ENCODE peak calls at places on chromosomes 7 and 10, in four cellular contexts. L, W, P and U are unnamed samples.

GRCh38 chr10:34528320-34528719 is 286.8 kb downstream of the PARD3 start:
- DNase-seq in W (no peak), L (no peak), P (peak; percentile 94), U (no peak)

GRCh38 chr7:30865821-30866220 is 45.8 kb upstream of the AQP1 start:
- DNase-seq in W (no peak), P (no peak), L (no peak), U (no peak)

GRCh38 chr10:131230641-131231322 is 80.7 kb downstream of the TCERG1L start:
- DNase-seq in L (no peak), P (no peak), W (no peak), U (no peak)

GRCh38 chr7:22348379-22348778 is 8.6 kb downstream of the RAPGEF5 start:
- DNase-seq in L (no peak), P (no peak), W (no peak), U (no peak)

GRCh38 chr10:132508497-132509443 is 28.8 kb upstream of the INPP5A start:
- DNase-seq in L (peak; percentile 85), W (peak; percentile 48), P (peak; percentile 22), U (peak; percentile 47)

GRCh38 chr7:36278069-36278766 is 111.4 kb upstream of the ANLN start:
- DNase-seq in L (no peak), P (no peak), W (no peak), U (no peak)

GRCh38 chr7:102913846-102914245 is 1.0 kb downstream of the LRRC17 start:
- DNase-seq in P (no peak), W (no peak), L (no peak), U (no peak)

GRCh38 chr10:119120413-119120867 is 16.5 kb downstream of the DENND10 start:
- DNase-seq in L (peak; percentile 54), P (no peak), W (no peak), U (no peak)

GRCh38 chr10:114245128-114245791 is 6.2 kb downstream of the VWA2 start:
- DNase-seq in P (no peak), L (peak; percentile 73), W (no peak), U (peak; percentile 53)

GRCh38 chr7:45151967-45152366 is 5.6 kb upstream of the RAMP3 start:
- DNase-seq in L (no peak), W (no peak), P (no peak), U (no peak)

GRCh38 chr7:69342154-69342884 is 256.0 kb upstream of the AUTS2 start:
- DNase-seq in W (no peak), P (peak; percentile 27), L (no peak), U (no peak)

GRCh38 chr10:50527438-50528043 is 96.2 kb downstream of the SGMS1 start:
- DNase-seq in P (no peak), W (no peak), L (no peak), U (no peak)

GRCh38 chr10:86953747-86954680 is 3.4 kb downstream of the MMRN2 start:
- DNase-seq in W (peak; percentile 74), L (no peak), P (no peak), U (no peak)

GRCh38 chr7:19772323-19772722 is 1.1 kb downstream of the TMEM196 start:
- DNase-seq in W (no peak), L (no peak), P (no peak), U (no peak)

GRCh38 chr7:29091121-29091601 is 55.2 kb downstream of the CPVL start:
- DNase-seq in L (no peak), W (no peak), P (no peak), U (no peak)

GRCh38 chr10:126376956-126377355 is 11.3 kb downstream of the ADAM12 start:
- DNase-seq in W (no peak), L (no peak), P (no peak), U (no peak)

GRCh38 chr10:24992512-24993133 is 23.3 kb downstream of the ENKUR start:
- DNase-seq in P (no peak), W (no peak), L (no peak), U (no peak)

GRCh38 chr7:131164025-131164899 is 163.4 kb upstream of the MKLN1 start:
- DNase-seq in P (peak; percentile 96), W (no peak), L (no peak), U (no peak)

GRCh38 chr7:139875821-139876241 is 46.8 kb downstream of the TBXAS1 start:
- DNase-seq in L (peak; percentile 39), W (no peak), P (peak; percentile 14), U (no peak)

GRCh38 chr10:42948040-42948439 is 128.8 kb upstream of the RET start:
- DNase-seq in L (no peak), P (no peak), W (no peak), U (no peak)

GRCh38 chr10:61313460-61313859 is 139.7 kb downstream of the TMEM26 start:
- DNase-seq in L (no peak), P (no peak), W (no peak), U (no peak)

GRCh38 chr10:63286754-63287264 is 153.7 kb downstream of the NRBF2 start:
- DNase-seq in W (no peak), L (no peak), P (no peak), U (no peak)

GRCh38 chr7:36115448-36116321 is 37.4 kb upstream of the EEPD1 start:
- DNase-seq in L (peak; percentile 60), W (peak; percentile 90), P (peak; percentile 95), U (peak; percentile 88)

GRCh38 chr10:130720235-130720634 is 584.0 kb downstream of the GLRX3 start:
- DNase-seq in L (no peak), P (no peak), W (no peak), U (no peak)

GRCh38 chr7:5420841-5421625 is 2.6 kb downstream of the TNRC18 start:
- DNase-seq in L (peak; percentile 28), P (no peak), W (peak; percentile 80), U (peak; percentile 68)

GRCh38 chr10:29415876-29416275 is 127.0 kb downstream of the LYZL1 start:
- DNase-seq in L (no peak), P (no peak), W (no peak), U (no peak)

GRCh38 chr10:97858001-97858439 is 8.4 kb downstream of the GOLGA7B start:
- DNase-seq in L (no peak), P (no peak), W (no peak), U (no peak)

GRCh38 chr7:953547-954327 is 743 bp downstream of the ADAP1 start:
- DNase-seq in L (peak; percentile 70), W (peak; percentile 71), P (peak; percentile 64), U (peak; percentile 87)

GRCh38 chr10:119454990-119455389 is 87.5 kb downstream of the RGS10 start:
- DNase-seq in P (no peak), W (no peak), L (no peak), U (no peak)

DNA sequence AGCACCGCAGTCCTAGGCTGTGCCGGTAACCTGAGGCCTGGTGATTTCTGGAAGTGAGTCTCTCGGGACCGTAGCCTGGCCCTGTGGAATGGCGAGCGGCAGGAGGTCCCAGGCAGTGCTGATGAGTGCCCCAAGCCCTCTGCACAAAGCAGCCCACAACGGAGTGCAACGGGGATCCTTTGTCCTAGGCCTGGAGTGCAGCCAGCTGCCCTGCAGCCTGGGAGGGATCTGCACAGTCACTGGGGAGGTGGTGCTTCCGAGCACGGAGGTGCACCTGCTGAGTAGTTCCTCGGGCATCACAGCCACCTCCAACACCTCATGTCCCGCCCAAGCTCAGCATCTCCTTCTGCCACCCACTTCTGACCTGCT is 162.8 kb upstream of the ZMIZ1 start:
- DNase-seq in L (no peak), P (no peak), W (peak; percentile 42), U (peak; percentile 32)
- TF ChIP-seq POLR2A in L (no peak), P (no peak), W (no peak), U (no peak)

GRCh38 chr7:64307254-64308018 is 6.3 kb upstream of the ZNF736 start:
- DNase-seq in P (no peak), L (peak; percentile 94), W (peak; percentile 95), U (peak; percentile 92)
- TF ChIP-seq POLR2A in P (no peak), L (peak; percentile 78), W (no peak), U (peak; percentile 6)

GRCh38 chr10:44961231-44961571 is 1.6 kb downstream of the RASSF4 start:
- DNase-seq in W (no peak), P (no peak), L (no peak), U (peak; percentile 15)

GRCh38 chr10:44965104-44965503 is 5.5 kb downstream of the RASSF4 start:
- DNase-seq in P (no peak), L (no peak), W (no peak), U (no peak)

GRCh38 chr10:44961931-44962750 is 2.5 kb downstream of the RASSF4 start:
- DNase-seq in W (no peak), L (no peak), P (no peak), U (no peak)

GRCh38 chr10:44963772-44964633 is 4.4 kb downstream of the RASSF4 start:
- DNase-seq in P (no peak), L (peak; percentile 91), W (peak; percentile 67), U (peak; percentile 54)

DNA sequence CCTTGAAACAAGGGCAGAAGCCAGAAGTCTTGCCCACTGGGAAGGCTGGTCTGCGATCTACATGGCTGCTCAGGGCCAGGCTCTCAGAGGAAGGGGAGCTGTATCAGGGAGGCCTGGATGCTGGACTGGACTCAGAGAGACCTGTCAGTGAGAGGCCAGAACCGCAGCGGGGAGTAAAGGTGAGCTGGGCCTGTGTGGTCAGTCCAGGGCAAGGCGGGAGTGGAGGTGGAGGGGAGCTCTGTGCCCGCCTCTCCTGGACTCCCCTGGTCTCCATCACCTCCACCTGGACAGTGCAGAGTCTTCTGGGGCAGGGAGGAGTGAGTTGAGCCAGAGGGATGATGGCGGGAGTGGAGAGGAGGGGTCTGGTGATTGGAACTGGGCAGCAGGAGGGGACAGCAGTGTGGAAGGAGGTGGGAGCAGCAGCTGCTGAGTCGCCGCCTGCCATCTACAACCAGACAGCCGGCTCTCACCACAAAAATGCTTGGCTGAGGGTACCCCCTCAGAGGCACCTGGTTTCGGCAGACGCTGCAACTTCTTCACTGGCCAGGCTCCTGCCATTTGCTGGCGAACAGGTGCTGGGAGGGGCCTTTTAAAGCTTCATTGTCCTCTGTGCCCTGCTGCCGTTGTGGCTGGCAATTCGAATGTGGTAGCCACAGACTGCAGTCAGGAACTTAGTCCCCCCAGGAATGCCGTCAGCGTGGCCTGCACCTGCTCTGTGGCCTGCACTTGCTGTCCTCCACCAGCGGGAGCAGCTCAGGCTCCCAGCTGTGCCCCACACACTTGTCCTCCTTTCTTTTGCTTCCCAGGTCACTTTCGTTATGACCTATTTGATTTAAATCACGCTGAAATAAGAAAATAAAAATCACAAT is 3.5 kb downstream of the RASSF4 start:
- DNase-seq in L (no peak), P (no peak), W (no peak), U (peak; percentile 62)
- TF ChIP-seq POLR2A in L (peak; percentile 7), P (no peak), W (peak; percentile 17), U (no peak)

DNA sequence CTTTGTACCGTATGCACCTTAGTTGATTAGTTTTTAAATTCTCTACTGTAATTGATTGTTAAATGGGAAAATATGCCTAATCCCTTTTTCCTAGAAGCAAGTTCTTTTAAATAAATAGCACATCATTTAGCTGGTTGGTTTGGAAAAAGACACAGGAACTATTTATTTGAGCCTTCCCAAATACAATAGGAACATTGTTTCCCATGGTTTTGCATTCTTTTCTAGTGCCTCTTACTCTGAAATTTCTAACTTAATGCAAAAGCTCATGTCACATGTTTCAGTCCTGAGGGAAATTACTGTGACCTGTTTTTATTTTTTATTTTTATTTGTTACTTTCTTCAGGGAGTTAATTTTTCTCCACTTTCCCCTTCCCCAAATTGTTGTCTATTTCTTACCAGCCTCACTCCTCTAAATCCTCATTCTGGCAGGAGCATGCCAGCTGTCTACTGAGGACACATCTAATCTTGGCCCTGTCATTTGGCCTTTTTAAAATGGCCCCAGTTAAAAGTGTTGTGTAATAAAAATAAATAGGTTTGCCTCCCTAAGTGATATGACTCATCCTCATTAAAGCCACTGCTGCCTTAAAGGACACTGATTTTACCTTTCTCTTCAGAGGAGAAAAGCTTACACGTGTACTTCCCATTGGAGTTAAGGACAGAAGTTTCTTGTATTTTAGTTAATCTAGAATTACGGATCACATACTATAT is 94.5 kb downstream of the PPP1R3A start:
- DNase-seq in P (no peak), L (no peak), W (no peak), U (no peak)
- TF ChIP-seq POLR2A in P (no peak), L (no peak), W (no peak), U (no peak)